ENCODE peak calls at places on chromosomes 6 and 20, in ten cellular contexts. X, R, E, Z, A, B, T, V, W and H are unnamed samples.

GRCh38 chr6:166459906-166460305 is 77.2 kb upstream of the MPC1 start:
- DNase-seq in X (no peak), R (no peak), E (no peak), Z (no peak), A (no peak), B (no peak), T (no peak), V (no peak), W (no peak), H (no peak)

GRCh38 chr6:106547053-106547414 is 82.3 kb downstream of the RTN4IP1 start:
- DNase-seq in X (no peak), R (no peak), E (no peak), Z (no peak), A (no peak), B (no peak), T (no peak), V (no peak), W (no peak), H (no peak)

GRCh38 chr6:51654647-51655046 is 432.8 kb downstream of the PKHD1 start:
- DNase-seq in X (no peak), R (no peak), E (no peak), Z (no peak), A (no peak), B (no peak), T (no peak), V (no peak), W (no peak), H (no peak)

GRCh38 chr20:56343861-56344381 is 14.9 kb upstream of the FAM210B start:
- DNase-seq in X (peak), R (peak), E (peak), Z (no peak), A (no peak), B (peak), T (peak), V (peak), W (peak), H (no peak)

GRCh38 chr6:3773696-3774298 is 22.3 kb upstream of the PXDC1 start:
- DNase-seq in X (peak), R (no peak), E (peak), Z (no peak), A (no peak), B (peak), T (no peak), V (no peak), W (no peak), H (no peak)

GRCh38 chr20:1566701-1567100 is 9.2 kb upstream of the SIRPD start:
- DNase-seq in X (no peak), R (no peak), E (no peak), Z (no peak), A (no peak), B (no peak), T (no peak), V (no peak), W (no peak), H (no peak)

GRCh38 chr6:89364586-89364985 is 12.1 kb upstream of the UBE2J1 start:
- DNase-seq in X (no peak), R (no peak), E (no peak), Z (no peak), A (no peak), B (no peak), T (no peak), V (no peak), W (no peak), H (no peak)

GRCh38 chr20:1391640-1392442 is 1.0 kb downstream of the FKBP1A start:
- DNase-seq in X (peak), R (no peak), E (peak), Z (no peak), A (peak), B (peak), T (no peak), V (no peak), W (no peak), H (no peak)

GRCh38 chr6:150142657-150143501 is at the start of gene PPP1R14C:
- DNase-seq in X (no peak), R (no peak), E (peak), Z (peak), A (peak), B (no peak), T (peak), V (no peak), W (peak), H (no peak)

GRCh38 chr6:109397020-109397419 is 14.8 kb upstream of the CD164 start:
- DNase-seq in X (peak), R (no peak), E (no peak), Z (no peak), A (no peak), B (peak), T (no peak), V (no peak), W (no peak), H (no peak)

GRCh38 chr6:131995924-131996323 is 44.8 kb upstream of the CCN2 start:
- DNase-seq in X (peak), R (no peak), E (no peak), Z (no peak), A (no peak), B (peak), T (no peak), V (no peak), W (no peak), H (no peak)

GRCh38 chr6:43172127-43173007 is 1.3 kb downstream of the SRF start:
- DNase-seq in X (no peak), R (peak), E (peak), Z (peak), A (peak), B (peak), T (peak), V (peak), W (peak), H (no peak)

GRCh38 chr20:58407966-58408557 is 19.0 kb downstream of the VAPB start:
- DNase-seq in X (no peak), R (no peak), E (no peak), Z (no peak), A (no peak), B (no peak), T (no peak), V (no peak), W (no peak), H (no peak)

GRCh38 chr20:41734506-41734945 is 116.3 kb upstream of the CHD6 start:
- DNase-seq in X (peak), R (no peak), E (peak), Z (peak), A (no peak), B (peak), T (peak), V (peak), W (peak), H (no peak)

GRCh38 chr6:142856607-142856856 is 88.4 kb downstream of the HIVEP2 start:
- DNase-seq in X (no peak), R (no peak), E (no peak), Z (no peak), A (no peak), B (no peak), T (no peak), V (no peak), W (no peak), H (no peak)

GRCh38 chr20:50678213-50678898 is 13.0 kb downstream of the RIPOR3 start:
- DNase-seq in X (no peak), R (no peak), E (peak), Z (no peak), A (no peak), B (no peak), T (no peak), V (no peak), W (no peak), H (no peak)

GRCh38 chr6:11921017-11921438 is 91.1 kb upstream of the HIVEP1 start:
- DNase-seq in X (peak), R (no peak), E (no peak), Z (no peak), A (peak), B (peak), T (no peak), V (no peak), W (no peak), H (no peak)

GRCh38 chr20:8658103-8658502 is 410.8 kb upstream of the PLCB4 start:
- DNase-seq in X (no peak), R (no peak), E (no peak), Z (no peak), A (no peak), B (no peak), T (no peak), V (no peak), W (no peak), H (no peak)

GRCh38 chr20:58991720-58992119 is 10.7 kb downstream of the NELFCD start:
- DNase-seq in X (no peak), R (no peak), E (no peak), Z (no peak), A (no peak), B (no peak), T (peak), V (no peak), W (no peak), H (peak)

GRCh38 chr20:44089987-44090674 is 96.9 kb downstream of the JPH2 start:
- DNase-seq in X (peak), R (peak), E (no peak), Z (peak), A (no peak), B (peak), T (no peak), V (no peak), W (no peak), H (no peak)

GRCh38 chr20:25022680-25023079 is 30.1 kb upstream of the APMAP start:
- DNase-seq in X (no peak), R (peak), E (peak), Z (peak), A (no peak), B (no peak), T (no peak), V (no peak), W (no peak), H (peak)

GRCh38 chr6:161954699-161955276 is 680.9 kb upstream of the AGPAT4 start:
- DNase-seq in X (no peak), R (no peak), E (no peak), Z (no peak), A (no peak), B (no peak), T (no peak), V (no peak), W (no peak), H (no peak)

GRCh38 chr6:92779758-92780157 is 639.6 kb downstream of the EPHA7 start:
- DNase-seq in X (peak), R (peak), E (peak), Z (peak), A (no peak), B (peak), T (no peak), V (no peak), W (no peak), H (no peak)

GRCh38 chr20:57395111-57395959 is 4.1 kb downstream of the RBM38 start:
- DNase-seq in X (peak), R (peak), E (no peak), Z (no peak), A (peak), B (peak), T (no peak), V (no peak), W (peak), H (no peak)

GRCh38 chr6:158653577-158654354 is 3.9 kb downstream of the SYTL3 start:
- DNase-seq in X (no peak), R (no peak), E (no peak), Z (no peak), A (no peak), B (peak), T (peak), V (peak), W (no peak), H (peak)

GRCh38 chr6:2085657-2086056 is 159.7 kb downstream of the GMDS start:
- DNase-seq in X (no peak), R (no peak), E (no peak), Z (no peak), A (no peak), B (no peak), T (no peak), V (no peak), W (no peak), H (no peak)

GRCh38 chr6:72533601-72534000 is 88.3 kb upstream of the KCNQ5 start:
- DNase-seq in X (no peak), R (no peak), E (no peak), Z (no peak), A (no peak), B (no peak), T (no peak), V (no peak), W (no peak), H (no peak)

GRCh38 chr6:56517155-56517745 is 125.4 kb downstream of the DST start:
- DNase-seq in X (peak), R (no peak), E (no peak), Z (peak), A (no peak), B (no peak), T (no peak), V (no peak), W (no peak), H (no peak)

GRCh38 chr6:35092362-35093117 is 48.6 kb downstream of the TCP11 start:
- DNase-seq in X (peak), R (no peak), E (no peak), Z (no peak), A (no peak), B (peak), T (no peak), V (no peak), W (no peak), H (no peak)

GRCh38 chr20:63070771-63071540 is 64.2 kb upstream of the BHLHE23 start:
- DNase-seq in X (no peak), R (no peak), E (no peak), Z (no peak), A (peak), B (no peak), T (no peak), V (no peak), W (no peak), H (peak)

GRCh38 chr6:41056768-41057490 is 3.9 kb downstream of the APOBEC2 start:
- DNase-seq in X (no peak), R (no peak), E (no peak), Z (no peak), A (no peak), B (no peak), T (no peak), V (no peak), W (no peak), H (no peak)

GRCh38 chr6:150783818-150784217 is 81.7 kb upstream of the MTHFD1L start:
- DNase-seq in X (no peak), R (no peak), E (no peak), Z (no peak), A (no peak), B (no peak), T (no peak), V (no peak), W (no peak), H (no peak)

GRCh38 chr6:42347456-42347855 is 104.3 kb downstream of the TRERF1 start:
- DNase-seq in X (no peak), R (no peak), E (no peak), Z (no peak), A (no peak), B (no peak), T (peak), V (no peak), W (no peak), H (peak)

GRCh38 chr6:151015320-151015719 is 149.8 kb downstream of the MTHFD1L start:
- DNase-seq in X (no peak), R (no peak), E (no peak), Z (no peak), A (no peak), B (no peak), T (no peak), V (no peak), W (no peak), H (no peak)

GRCh38 chr6:45676376-45676775 is 298.6 kb upstream of the SUPT3H start:
- DNase-seq in X (no peak), R (no peak), E (no peak), Z (no peak), A (no peak), B (no peak), T (no peak), V (no peak), W (no peak), H (no peak)

GRCh38 chr20:45047581-45048119 is 53.3 kb downstream of the KCNS1 start:
- DNase-seq in X (no peak), R (no peak), E (no peak), Z (no peak), A (no peak), B (no peak), T (no peak), V (no peak), W (no peak), H (no peak)

GRCh38 chr20:38258545-38259223 is 1.9 kb downstream of the KIAA1755 start:
- DNase-seq in X (no peak), R (no peak), E (no peak), Z (no peak), A (no peak), B (no peak), T (no peak), V (no peak), W (no peak), H (no peak)

GRCh38 chr6:32581275-32582095 is 8.2 kb downstream of the HLA-DRB1 start:
- DNase-seq in X (no peak), R (no peak), E (peak), Z (no peak), A (no peak), B (no peak), T (no peak), V (no peak), W (no peak), H (no peak)

GRCh38 chr6:163688971-163689370 is 274.5 kb downstream of the QKI start:
- DNase-seq in X (peak), R (no peak), E (no peak), Z (no peak), A (no peak), B (peak), T (no peak), V (no peak), W (no peak), H (no peak)

GRCh38 chr20:46757754-46758678 is 48.6 kb downstream of the SLC2A10 start:
- DNase-seq in X (peak), R (peak), E (peak), Z (peak), A (peak), B (peak), T (peak), V (peak), W (peak), H (no peak)